ENCODE peak calls at places on chromosomes 12 and 14, in nine cellular contexts. A, K, C, Z, U, D, P, G and I are unnamed samples.

GRCh38 chr14:34981743-34982420 is 910 bp upstream of the SRP54 start:
- DNase-seq in C (no peak), P (peak; percentile 3), D (no peak), U (peak; percentile 9), K (no peak), G (no peak), Z (peak; percentile 44), A (peak; percentile 73), I (no peak)

GRCh38 chr14:71371711-71372396 is 464.6 kb downstream of the PCNX1 start:
- DNase-seq in A (peak; percentile 85), D (no peak), Z (no peak), C (no peak), K (no peak), G (no peak), P (no peak), U (no peak), I (no peak)

GRCh38 chr14:73754911-73755360 is 40.8 kb upstream of the PNMA1 start:
- DNase-seq in D (no peak), A (peak; percentile 75), Z (no peak), P (no peak), G (no peak), C (no peak), K (no peak), U (no peak), I (no peak)

GRCh38 chr12:4104722-4105244 is 168.8 kb upstream of the CCND2 start:
- DNase-seq in P (no peak), A (no peak), K (no peak), Z (no peak), U (no peak), C (no peak), G (no peak), D (no peak), I (no peak)

GRCh38 chr12:118206107-118206412 is 70.1 kb downstream of the PEBP1 start:
- DNase-seq in Z (no peak), U (no peak), D (no peak), P (no peak), G (no peak), K (no peak), A (no peak), C (no peak), I (no peak)

GRCh38 chr14:44283836-44284235 is 223.2 kb downstream of the FSCB start:
- DNase-seq in U (no peak), Z (no peak), G (no peak), K (no peak), D (no peak), P (no peak), C (no peak), A (no peak), I (no peak)

GRCh38 chr14:33938131-33938949 is 12.5 kb downstream of the EGLN3 start:
- DNase-seq in K (no peak), D (peak; percentile 58), C (no peak), Z (peak; percentile 89), A (peak; percentile 19), P (no peak), G (no peak), U (peak; percentile 64), I (peak; percentile 87)

GRCh38 chr14:78752789-78753188 is 582.6 kb downstream of the NRXN3 start:
- DNase-seq in A (peak; percentile 3), K (no peak), G (no peak), C (peak; percentile 43), P (peak; percentile 19), D (peak; percentile 38), Z (no peak), U (no peak), I (no peak)

GRCh38 chr12:27158322-27158721 is 75.9 kb upstream of the C12orf71 start:
- DNase-seq in K (no peak), C (no peak), G (no peak), A (no peak), U (no peak), Z (no peak), D (no peak), P (no peak), I (no peak)